ENCODE peak calls at places on chromosome 10, in seven cellular contexts. J, I, P, A, L, H and U are unnamed samples.

GRCh38 chr10:48464121-48464870 is 140.6 kb downstream of the ARHGAP22 start:
- DNase-seq in P (no peak), L (no peak), J (peak), A (no peak), H (no peak), I (no peak), U (no peak)

GRCh38 chr10:115539142-115539762 is 446.1 kb downstream of the ATRNL1 start:
- DNase-seq in P (no peak), I (no peak), J (no peak), L (no peak), A (no peak), H (no peak), U (no peak)

GRCh38 chr10:26805567-26806245 is 55.1 kb downstream of the ABI1 start:
- DNase-seq in A (peak), J (no peak), P (no peak), I (no peak), H (no peak), L (no peak), U (no peak)

GRCh38 chr10:102016416-102016815 is 39.6 kb downstream of the ARMH3 start:
- DNase-seq in A (no peak), J (no peak), I (no peak), H (no peak), P (no peak), L (no peak), U (no peak)

GRCh38 chr10:101682172-101682825 is 12.7 kb downstream of the FBXW4 start:
- DNase-seq in L (no peak), H (no peak), J (no peak), P (no peak), A (peak), I (no peak), U (no peak)

GRCh38 chr10:123301077-123301875 is 147.1 kb downstream of the BUB3 start:
- DNase-seq in H (no peak), I (peak), L (peak), J (no peak), A (peak), P (no peak), U (no peak)

GRCh38 chr10:69741671-69742355 is 59.9 kb upstream of the COL13A1 start:
- DNase-seq in A (no peak), I (no peak), H (no peak), P (no peak), J (no peak), L (no peak), U (no peak)

GRCh38 chr10:5447071-5447470 is 34.7 kb downstream of the NET1 start:
- DNase-seq in I (no peak), P (no peak), L (no peak), J (no peak), A (peak), H (no peak), U (no peak)

GRCh38 chr10:29746080-29746797 is 111.5 kb upstream of the SVIL start:
- DNase-seq in A (peak), H (no peak), L (no peak), J (no peak), P (no peak), I (no peak), U (no peak)

GRCh38 chr10:114458955-114459354 is 54.7 kb upstream of the AFAP1L2 start:
- DNase-seq in I (peak), J (no peak), L (no peak), P (no peak), A (peak), H (no peak), U (no peak)

GRCh38 chr10:22494007-22494406 is 148.7 kb downstream of the SPAG6 start:
- DNase-seq in I (no peak), A (no peak), P (no peak), J (no peak), L (no peak), H (no peak), U (no peak)

GRCh38 chr10:85319150-85319549 is 990.8 kb downstream of the CCSER2 start:
- DNase-seq in I (no peak), J (no peak), H (no peak), A (no peak), P (no peak), L (no peak), U (no peak)